ENCODE peak calls at places on chromosome 5, in ten cellular contexts. One of them, this sample, is unnamed.

GRCh38 chr5:82356808-82357671 is 78.9 kb upstream of the RPS23 start:
- DNase-seq in ELR: peak
- DNase-seq in stimulated activated CD4-positive, alpha-beta T cell treated with anti-CD3 and anti-CD28 coated beads, Interleukin-2, amount 100 ng/mL, for 24 hours: peak
- DNase-seq in mammary epithelial cell: peak
- DNase-seq in effector memory CD8-positive, alpha-beta T cell: peak
- DNase-seq in CD4-positive, alpha-beta T cell: peak
- DNase-seq in GM12891: no peak
- DNase-seq in gastrocnemius medialis: peak
- DNase-seq in PC-3: peak
- DNase-seq in NCI-H1092: no peak
- DNase-seq in this sample: peak

GRCh38 chr5:81717815-81718214 is 33.1 kb downstream of the SSBP2 start:
- DNase-seq in ELR: peak
- DNase-seq in stimulated activated CD4-positive, alpha-beta T cell treated with anti-CD3 and anti-CD28 coated beads, Interleukin-2, amount 100 ng/mL, for 24 hours: no peak
- DNase-seq in mammary epithelial cell: no peak
- DNase-seq in effector memory CD8-positive, alpha-beta T cell: no peak
- DNase-seq in CD4-positive, alpha-beta T cell: no peak
- DNase-seq in GM12891: no peak
- DNase-seq in gastrocnemius medialis: no peak
- DNase-seq in PC-3: peak
- DNase-seq in NCI-H1092: no peak
- DNase-seq in this sample: no peak

GRCh38 chr5:41193462-41194166 is 19.7 kb downstream of the C6 start:
- DNase-seq in ELR: no peak
- DNase-seq in stimulated activated CD4-positive, alpha-beta T cell treated with anti-CD3 and anti-CD28 coated beads, Interleukin-2, amount 100 ng/mL, for 24 hours: no peak
- DNase-seq in mammary epithelial cell: no peak
- DNase-seq in effector memory CD8-positive, alpha-beta T cell: no peak
- DNase-seq in CD4-positive, alpha-beta T cell: no peak
- DNase-seq in GM12891: no peak
- DNase-seq in gastrocnemius medialis: peak
- DNase-seq in PC-3: peak
- DNase-seq in NCI-H1092: peak
- DNase-seq in this sample: no peak

GRCh38 chr5:159511570-159511969 is 181.3 kb upstream of the IL12B start:
- DNase-seq in ELR: no peak
- DNase-seq in stimulated activated CD4-positive, alpha-beta T cell treated with anti-CD3 and anti-CD28 coated beads, Interleukin-2, amount 100 ng/mL, for 24 hours: no peak
- DNase-seq in mammary epithelial cell: peak
- DNase-seq in effector memory CD8-positive, alpha-beta T cell: no peak
- DNase-seq in CD4-positive, alpha-beta T cell: no peak
- DNase-seq in GM12891: no peak
- DNase-seq in gastrocnemius medialis: no peak
- DNase-seq in PC-3: peak
- DNase-seq in NCI-H1092: no peak
- DNase-seq in this sample: peak

GRCh38 chr5:118611332-118611945 is 376.9 kb downstream of the DTWD2 start:
- DNase-seq in ELR: no peak
- DNase-seq in stimulated activated CD4-positive, alpha-beta T cell treated with anti-CD3 and anti-CD28 coated beads, Interleukin-2, amount 100 ng/mL, for 24 hours: no peak
- DNase-seq in mammary epithelial cell: peak
- DNase-seq in effector memory CD8-positive, alpha-beta T cell: no peak
- DNase-seq in CD4-positive, alpha-beta T cell: no peak
- DNase-seq in GM12891: peak
- DNase-seq in gastrocnemius medialis: no peak
- DNase-seq in PC-3: peak
- DNase-seq in NCI-H1092: no peak
- DNase-seq in this sample: peak

GRCh38 chr5:67425514-67425913 is 228.9 kb upstream of the CD180 start:
- DNase-seq in ELR: peak
- DNase-seq in stimulated activated CD4-positive, alpha-beta T cell treated with anti-CD3 and anti-CD28 coated beads, Interleukin-2, amount 100 ng/mL, for 24 hours: no peak
- DNase-seq in mammary epithelial cell: peak
- DNase-seq in effector memory CD8-positive, alpha-beta T cell: no peak
- DNase-seq in CD4-positive, alpha-beta T cell: no peak
- DNase-seq in GM12891: no peak
- DNase-seq in gastrocnemius medialis: no peak
- DNase-seq in PC-3: no peak
- DNase-seq in NCI-H1092: no peak
- DNase-seq in this sample: peak

GRCh38 chr5:179345429-179346321 is at the start of gene ADAMTS2:
- DNase-seq in ELR: peak
- DNase-seq in stimulated activated CD4-positive, alpha-beta T cell treated with anti-CD3 and anti-CD28 coated beads, Interleukin-2, amount 100 ng/mL, for 24 hours: no peak
- DNase-seq in mammary epithelial cell: no peak
- DNase-seq in effector memory CD8-positive, alpha-beta T cell: no peak
- DNase-seq in CD4-positive, alpha-beta T cell: no peak
- DNase-seq in GM12891: no peak
- DNase-seq in gastrocnemius medialis: peak
- DNase-seq in PC-3: no peak
- DNase-seq in NCI-H1092: no peak
- DNase-seq in this sample: no peak

GRCh38 chr5:133779828-133780475 is 167.6 kb upstream of the FSTL4 start:
- DNase-seq in ELR: peak
- DNase-seq in stimulated activated CD4-positive, alpha-beta T cell treated with anti-CD3 and anti-CD28 coated beads, Interleukin-2, amount 100 ng/mL, for 24 hours: no peak
- DNase-seq in mammary epithelial cell: no peak
- DNase-seq in effector memory CD8-positive, alpha-beta T cell: no peak
- DNase-seq in CD4-positive, alpha-beta T cell: no peak
- DNase-seq in GM12891: no peak
- DNase-seq in gastrocnemius medialis: peak
- DNase-seq in PC-3: no peak
- DNase-seq in NCI-H1092: no peak
- DNase-seq in this sample: no peak

GRCh38 chr5:124655943-124656459 is 90.4 kb downstream of the ZNF608 start:
- DNase-seq in ELR: peak
- DNase-seq in stimulated activated CD4-positive, alpha-beta T cell treated with anti-CD3 and anti-CD28 coated beads, Interleukin-2, amount 100 ng/mL, for 24 hours: no peak
- DNase-seq in mammary epithelial cell: peak
- DNase-seq in effector memory CD8-positive, alpha-beta T cell: no peak
- DNase-seq in CD4-positive, alpha-beta T cell: no peak
- DNase-seq in GM12891: no peak
- DNase-seq in gastrocnemius medialis: peak
- DNase-seq in PC-3: peak
- DNase-seq in NCI-H1092: peak
- DNase-seq in this sample: peak

GRCh38 chr5:174935854-174936474 is 211.6 kb downstream of the MSX2 start:
- DNase-seq in ELR: peak
- DNase-seq in stimulated activated CD4-positive, alpha-beta T cell treated with anti-CD3 and anti-CD28 coated beads, Interleukin-2, amount 100 ng/mL, for 24 hours: peak
- DNase-seq in mammary epithelial cell: peak
- DNase-seq in effector memory CD8-positive, alpha-beta T cell: no peak
- DNase-seq in CD4-positive, alpha-beta T cell: peak
- DNase-seq in GM12891: peak
- DNase-seq in gastrocnemius medialis: peak
- DNase-seq in PC-3: peak
- DNase-seq in NCI-H1092: no peak
- DNase-seq in this sample: peak

GRCh38 chr5:35016179-35017056 is 31.3 kb downstream of the AGXT2 start:
- DNase-seq in ELR: no peak
- DNase-seq in stimulated activated CD4-positive, alpha-beta T cell treated with anti-CD3 and anti-CD28 coated beads, Interleukin-2, amount 100 ng/mL, for 24 hours: no peak
- DNase-seq in mammary epithelial cell: no peak
- DNase-seq in effector memory CD8-positive, alpha-beta T cell: no peak
- DNase-seq in CD4-positive, alpha-beta T cell: no peak
- DNase-seq in GM12891: no peak
- DNase-seq in gastrocnemius medialis: no peak
- DNase-seq in PC-3: no peak
- DNase-seq in NCI-H1092: no peak
- DNase-seq in this sample: no peak

GRCh38 chr5:73834693-73835092 is 208.7 kb downstream of the ARHGEF28 start:
- DNase-seq in ELR: no peak
- DNase-seq in stimulated activated CD4-positive, alpha-beta T cell treated with anti-CD3 and anti-CD28 coated beads, Interleukin-2, amount 100 ng/mL, for 24 hours: no peak
- DNase-seq in mammary epithelial cell: no peak
- DNase-seq in effector memory CD8-positive, alpha-beta T cell: no peak
- DNase-seq in CD4-positive, alpha-beta T cell: no peak
- DNase-seq in GM12891: no peak
- DNase-seq in gastrocnemius medialis: no peak
- DNase-seq in PC-3: no peak
- DNase-seq in NCI-H1092: no peak
- DNase-seq in this sample: no peak

GRCh38 chr5:123717139-123717538 is 205.2 kb downstream of the CSNK1G3 start:
- DNase-seq in ELR: peak
- DNase-seq in stimulated activated CD4-positive, alpha-beta T cell treated with anti-CD3 and anti-CD28 coated beads, Interleukin-2, amount 100 ng/mL, for 24 hours: no peak
- DNase-seq in mammary epithelial cell: no peak
- DNase-seq in effector memory CD8-positive, alpha-beta T cell: no peak
- DNase-seq in CD4-positive, alpha-beta T cell: no peak
- DNase-seq in GM12891: no peak
- DNase-seq in gastrocnemius medialis: no peak
- DNase-seq in PC-3: peak
- DNase-seq in NCI-H1092: no peak
- DNase-seq in this sample: peak

GRCh38 chr5:126755593-126755992 is 21.3 kb upstream of the LMNB1 start:
- DNase-seq in ELR: no peak
- DNase-seq in stimulated activated CD4-positive, alpha-beta T cell treated with anti-CD3 and anti-CD28 coated beads, Interleukin-2, amount 100 ng/mL, for 24 hours: no peak
- DNase-seq in mammary epithelial cell: no peak
- DNase-seq in effector memory CD8-positive, alpha-beta T cell: no peak
- DNase-seq in CD4-positive, alpha-beta T cell: no peak
- DNase-seq in GM12891: no peak
- DNase-seq in gastrocnemius medialis: no peak
- DNase-seq in PC-3: no peak
- DNase-seq in NCI-H1092: no peak
- DNase-seq in this sample: no peak

GRCh38 chr5:40150896-40151295 is 528.8 kb upstream of the PTGER4 start:
- DNase-seq in ELR: no peak
- DNase-seq in stimulated activated CD4-positive, alpha-beta T cell treated with anti-CD3 and anti-CD28 coated beads, Interleukin-2, amount 100 ng/mL, for 24 hours: no peak
- DNase-seq in mammary epithelial cell: no peak
- DNase-seq in effector memory CD8-positive, alpha-beta T cell: no peak
- DNase-seq in CD4-positive, alpha-beta T cell: no peak
- DNase-seq in GM12891: no peak
- DNase-seq in gastrocnemius medialis: no peak
- DNase-seq in PC-3: no peak
- DNase-seq in NCI-H1092: no peak
- DNase-seq in this sample: no peak

GRCh38 chr5:139745800-139746690 is 49.6 kb upstream of the PSD2 start:
- DNase-seq in ELR: peak
- DNase-seq in stimulated activated CD4-positive, alpha-beta T cell treated with anti-CD3 and anti-CD28 coated beads, Interleukin-2, amount 100 ng/mL, for 24 hours: peak
- DNase-seq in mammary epithelial cell: peak
- DNase-seq in effector memory CD8-positive, alpha-beta T cell: peak
- DNase-seq in CD4-positive, alpha-beta T cell: peak
- DNase-seq in GM12891: no peak
- DNase-seq in gastrocnemius medialis: peak
- DNase-seq in PC-3: peak
- DNase-seq in NCI-H1092: no peak
- DNase-seq in this sample: peak

GRCh38 chr5:90868799-90869198 is 310.2 kb downstream of the ADGRV1 start:
- DNase-seq in ELR: no peak
- DNase-seq in stimulated activated CD4-positive, alpha-beta T cell treated with anti-CD3 and anti-CD28 coated beads, Interleukin-2, amount 100 ng/mL, for 24 hours: no peak
- DNase-seq in mammary epithelial cell: no peak
- DNase-seq in effector memory CD8-positive, alpha-beta T cell: no peak
- DNase-seq in CD4-positive, alpha-beta T cell: no peak
- DNase-seq in GM12891: no peak
- DNase-seq in gastrocnemius medialis: no peak
- DNase-seq in PC-3: no peak
- DNase-seq in NCI-H1092: no peak
- DNase-seq in this sample: no peak

GRCh38 chr5:145360936-145361335 is 474.2 kb downstream of the PRELID2 start:
- DNase-seq in ELR: peak
- DNase-seq in stimulated activated CD4-positive, alpha-beta T cell treated with anti-CD3 and anti-CD28 coated beads, Interleukin-2, amount 100 ng/mL, for 24 hours: no peak
- DNase-seq in mammary epithelial cell: no peak
- DNase-seq in effector memory CD8-positive, alpha-beta T cell: no peak
- DNase-seq in CD4-positive, alpha-beta T cell: no peak
- DNase-seq in GM12891: no peak
- DNase-seq in gastrocnemius medialis: no peak
- DNase-seq in PC-3: no peak
- DNase-seq in NCI-H1092: no peak
- DNase-seq in this sample: no peak

GRCh38 chr5:68689010-68689409 is 404.8 kb upstream of the SLC30A5 start:
- DNase-seq in ELR: no peak
- DNase-seq in stimulated activated CD4-positive, alpha-beta T cell treated with anti-CD3 and anti-CD28 coated beads, Interleukin-2, amount 100 ng/mL, for 24 hours: no peak
- DNase-seq in mammary epithelial cell: no peak
- DNase-seq in effector memory CD8-positive, alpha-beta T cell: no peak
- DNase-seq in CD4-positive, alpha-beta T cell: no peak
- DNase-seq in GM12891: no peak
- DNase-seq in gastrocnemius medialis: no peak
- DNase-seq in PC-3: no peak
- DNase-seq in NCI-H1092: no peak
- DNase-seq in this sample: no peak

GRCh38 chr5:66582499-66582898 is 13.7 kb upstream of the MAST4 start:
- DNase-seq in ELR: peak
- DNase-seq in stimulated activated CD4-positive, alpha-beta T cell treated with anti-CD3 and anti-CD28 coated beads, Interleukin-2, amount 100 ng/mL, for 24 hours: no peak
- DNase-seq in mammary epithelial cell: peak
- DNase-seq in effector memory CD8-positive, alpha-beta T cell: no peak
- DNase-seq in CD4-positive, alpha-beta T cell: no peak
- DNase-seq in GM12891: no peak
- DNase-seq in gastrocnemius medialis: no peak
- DNase-seq in PC-3: peak
- DNase-seq in NCI-H1092: no peak
- DNase-seq in this sample: peak

GRCh38 chr5:58871648-58872242 is 288.9 kb downstream of the RAB3C start:
- DNase-seq in ELR: peak
- DNase-seq in stimulated activated CD4-positive, alpha-beta T cell treated with anti-CD3 and anti-CD28 coated beads, Interleukin-2, amount 100 ng/mL, for 24 hours: peak
- DNase-seq in mammary epithelial cell: peak
- DNase-seq in effector memory CD8-positive, alpha-beta T cell: peak
- DNase-seq in CD4-positive, alpha-beta T cell: no peak
- DNase-seq in GM12891: no peak
- DNase-seq in gastrocnemius medialis: no peak
- DNase-seq in PC-3: peak
- DNase-seq in NCI-H1092: peak
- DNase-seq in this sample: peak

GRCh38 chr5:7815757-7816534 is 35.0 kb downstream of the CFAP90 start:
- DNase-seq in ELR: peak
- DNase-seq in stimulated activated CD4-positive, alpha-beta T cell treated with anti-CD3 and anti-CD28 coated beads, Interleukin-2, amount 100 ng/mL, for 24 hours: peak
- DNase-seq in mammary epithelial cell: peak
- DNase-seq in effector memory CD8-positive, alpha-beta T cell: peak
- DNase-seq in CD4-positive, alpha-beta T cell: peak
- DNase-seq in GM12891: peak
- DNase-seq in gastrocnemius medialis: peak
- DNase-seq in PC-3: peak
- DNase-seq in NCI-H1092: peak
- DNase-seq in this sample: peak

GRCh38 chr5:14685757-14686156 is 21.2 kb downstream of the OTULIN start:
- DNase-seq in ELR: peak
- DNase-seq in stimulated activated CD4-positive, alpha-beta T cell treated with anti-CD3 and anti-CD28 coated beads, Interleukin-2, amount 100 ng/mL, for 24 hours: peak
- DNase-seq in mammary epithelial cell: peak
- DNase-seq in effector memory CD8-positive, alpha-beta T cell: peak
- DNase-seq in CD4-positive, alpha-beta T cell: no peak
- DNase-seq in GM12891: no peak
- DNase-seq in gastrocnemius medialis: no peak
- DNase-seq in PC-3: peak
- DNase-seq in NCI-H1092: peak
- DNase-seq in this sample: peak

GRCh38 chr5:134177197-134178171 is 734 bp upstream of the SKP1 start:
- DNase-seq in ELR: peak
- DNase-seq in stimulated activated CD4-positive, alpha-beta T cell treated with anti-CD3 and anti-CD28 coated beads, Interleukin-2, amount 100 ng/mL, for 24 hours: no peak
- DNase-seq in mammary epithelial cell: peak
- DNase-seq in effector memory CD8-positive, alpha-beta T cell: no peak
- DNase-seq in CD4-positive, alpha-beta T cell: no peak
- DNase-seq in GM12891: peak
- DNase-seq in gastrocnemius medialis: peak
- DNase-seq in PC-3: peak
- DNase-seq in NCI-H1092: no peak
- DNase-seq in this sample: peak

GRCh38 chr5:142866563-142867275 is 96.5 kb downstream of the ARHGAP26 start:
- DNase-seq in ELR: peak
- DNase-seq in stimulated activated CD4-positive, alpha-beta T cell treated with anti-CD3 and anti-CD28 coated beads, Interleukin-2, amount 100 ng/mL, for 24 hours: peak
- DNase-seq in mammary epithelial cell: peak
- DNase-seq in effector memory CD8-positive, alpha-beta T cell: peak
- DNase-seq in CD4-positive, alpha-beta T cell: peak
- DNase-seq in GM12891: peak
- DNase-seq in gastrocnemius medialis: no peak
- DNase-seq in PC-3: peak
- DNase-seq in NCI-H1092: peak
- DNase-seq in this sample: peak